ENCODE peak calls at places on chromosome 10, in four cellular contexts. One of them, this sample, is unnamed. For H4K20me1, the result is how much of the 10 kb centered on the place peaks cover.

GRCh38 chr10:79027147-79028055 is 41.4 kb upstream of the ZMIZ1 start:
- DNase-seq in HCT116: no peak
- DNase-seq in MM.1S: no peak
- DNase-seq in H9: no peak
- DNase-seq in this sample: no peak

GRCh38 chr10:130767116-130767730 is 544.3 kb downstream of the TCERG1L start:
- DNase-seq in H9: no peak
- DNase-seq in HCT116: no peak
- DNase-seq in MM.1S: no peak
- DNase-seq in this sample: no peak

GRCh38 chr10:97185326-97186058 is at the start of gene SLIT1:
- DNase-seq in H9: peak
- DNase-seq in HCT116: no peak
- DNase-seq in MM.1S: no peak
- DNase-seq in this sample: peak

GRCh38 chr10:102603946-102604345 is 40.3 kb upstream of the TRIM8 start:
- DNase-seq in HCT116: no peak
- DNase-seq in MM.1S: no peak
- DNase-seq in H9: no peak
- DNase-seq in this sample: no peak

GRCh38 chr10:53808677-53809076 is 992.4 kb downstream of the PCDH15 start:
- DNase-seq in H9: peak
- DNase-seq in MM.1S: no peak
- DNase-seq in HCT116: no peak
- DNase-seq in this sample: no peak

GRCh38 chr10:29860159-29860558 is 199.2 kb downstream of the JCAD start:
- DNase-seq in H9: no peak
- DNase-seq in MM.1S: no peak
- DNase-seq in HCT116: no peak
- DNase-seq in this sample: no peak

GRCh38 chr10:24448351-24449009 is 239.5 kb downstream of the KIAA1217 start:
- DNase-seq in H9: no peak
- DNase-seq in HCT116: no peak
- DNase-seq in MM.1S: no peak
- DNase-seq in this sample: no peak

GRCh38 chr10:36351159-36351558 is 709.1 kb upstream of the FZD8 start:
- DNase-seq in H9: no peak
- DNase-seq in HCT116: no peak
- DNase-seq in MM.1S: no peak
- DNase-seq in this sample: no peak

GRCh38 chr10:130453721-130454542 is 317.7 kb downstream of the GLRX3 start:
- DNase-seq in HCT116: no peak
- DNase-seq in MM.1S: no peak
- DNase-seq in H9: peak
- DNase-seq in this sample: no peak

GRCh38 chr10:30861217-30861616 is 170.4 kb downstream of the ZNF438 start:
- DNase-seq in MM.1S: no peak
- DNase-seq in H9: no peak
- DNase-seq in HCT116: no peak
- DNase-seq in this sample: no peak

GRCh38 chr10:71031601-71032000 is 143.2 kb upstream of the PCBD1 start:
- DNase-seq in H9: no peak
- DNase-seq in MM.1S: no peak
- DNase-seq in HCT116: no peak
- DNase-seq in this sample: no peak

GRCh38 chr10:104300002-104300735 is 31.2 kb downstream of the GSTO2 start:
- DNase-seq in HCT116: no peak
- DNase-seq in H9: no peak
- DNase-seq in MM.1S: no peak
- DNase-seq in this sample: no peak

GRCh38 chr10:115947104-115947503 is 325.9 kb downstream of the GFRA1 start:
- DNase-seq in H9: no peak
- DNase-seq in MM.1S: no peak
- DNase-seq in HCT116: no peak
- DNase-seq in this sample: no peak

GRCh38 chr10:23538968-23539367 is 100.1 kb downstream of the OTUD1 start:
- DNase-seq in H9: no peak
- DNase-seq in HCT116: no peak
- DNase-seq in MM.1S: no peak
- DNase-seq in this sample: no peak

GRCh38 chr10:86668297-86669165 is at the start of gene LDB3:
- DNase-seq in HCT116: no peak
- DNase-seq in MM.1S: no peak
- DNase-seq in H9: no peak
- DNase-seq in this sample: peak

GRCh38 chr10:19872504-19873271 is 56.5 kb downstream of the PLXDC2 start:
- DNase-seq in H9: no peak
- DNase-seq in HCT116: no peak
- DNase-seq in MM.1S: no peak
- DNase-seq in this sample: no peak

GRCh38 chr10:1451362-1451888 is 285.9 kb downstream of the ADARB2 start:
- DNase-seq in HCT116: no peak
- DNase-seq in H9: no peak
- DNase-seq in MM.1S: no peak
- DNase-seq in this sample: no peak

GRCh38 chr10:84194424-84195043 is at the start of gene CDHR1:
- DNase-seq in HCT116: no peak
- DNase-seq in MM.1S: peak
- DNase-seq in H9: peak
- DNase-seq in this sample: peak

GRCh38 chr10:93816123-93816747 is 58.5 kb downstream of the LGI1 start:
- DNase-seq in MM.1S: peak
- DNase-seq in H9: peak
- DNase-seq in HCT116: peak
- DNase-seq in this sample: peak

GRCh38 chr10:116418394-116418793 is 9.3 kb upstream of the PNLIPRP3 start:
- DNase-seq in HCT116: no peak
- DNase-seq in MM.1S: no peak
- DNase-seq in H9: no peak
- DNase-seq in this sample: no peak

GRCh38 chr10:118970770-118971169 is 58.7 kb upstream of the NANOS1 start:
- DNase-seq in H9: no peak
- DNase-seq in MM.1S: no peak
- DNase-seq in HCT116: no peak
- DNase-seq in this sample: no peak

GRCh38 chr10:79327090-79327457 is 20.2 kb upstream of the PPIF start:
- DNase-seq in H9: no peak
- DNase-seq in HCT116: no peak
- DNase-seq in MM.1S: no peak
- DNase-seq in this sample: no peak

GRCh38 chr10:110212119-110213006 is 5.0 kb downstream of the MXI1 start:
- DNase-seq in HCT116: no peak
- DNase-seq in MM.1S: peak
- DNase-seq in H9: no peak
- DNase-seq in this sample: no peak
- H4K20me1 ChIP-seq in HCT116: under half
- H4K20me1 ChIP-seq in MM.1S: under half
- H4K20me1 ChIP-seq in H9: under half
- H4K20me1 ChIP-seq in this sample: half or more

GRCh38 chr10:99777918-99778716 is 4.3 kb upstream of the ABCC2 start:
- DNase-seq in H9: peak
- DNase-seq in MM.1S: peak
- DNase-seq in HCT116: no peak
- DNase-seq in this sample: peak
- H4K20me1 ChIP-seq in H9: under half
- H4K20me1 ChIP-seq in MM.1S: under half
- H4K20me1 ChIP-seq in HCT116: under half
- H4K20me1 ChIP-seq in this sample: under half

GRCh38 chr10:124652701-124653100 is 91.5 kb downstream of the FAM53B start:
- DNase-seq in HCT116: no peak
- DNase-seq in H9: no peak
- DNase-seq in MM.1S: no peak
- DNase-seq in this sample: no peak

GRCh38 chr10:124655191-124656112 is 88.7 kb downstream of the FAM53B start:
- DNase-seq in HCT116: no peak
- DNase-seq in H9: no peak
- DNase-seq in MM.1S: no peak
- DNase-seq in this sample: no peak

GRCh38 chr10:124654686-124655085 is 89.5 kb downstream of the FAM53B start:
- DNase-seq in H9: no peak
- DNase-seq in HCT116: no peak
- DNase-seq in MM.1S: no peak
- DNase-seq in this sample: no peak

GRCh38 chr10:124653311-124653710 is 90.9 kb downstream of the FAM53B start:
- DNase-seq in H9: no peak
- DNase-seq in MM.1S: no peak
- DNase-seq in HCT116: no peak
- DNase-seq in this sample: no peak

DNA sequence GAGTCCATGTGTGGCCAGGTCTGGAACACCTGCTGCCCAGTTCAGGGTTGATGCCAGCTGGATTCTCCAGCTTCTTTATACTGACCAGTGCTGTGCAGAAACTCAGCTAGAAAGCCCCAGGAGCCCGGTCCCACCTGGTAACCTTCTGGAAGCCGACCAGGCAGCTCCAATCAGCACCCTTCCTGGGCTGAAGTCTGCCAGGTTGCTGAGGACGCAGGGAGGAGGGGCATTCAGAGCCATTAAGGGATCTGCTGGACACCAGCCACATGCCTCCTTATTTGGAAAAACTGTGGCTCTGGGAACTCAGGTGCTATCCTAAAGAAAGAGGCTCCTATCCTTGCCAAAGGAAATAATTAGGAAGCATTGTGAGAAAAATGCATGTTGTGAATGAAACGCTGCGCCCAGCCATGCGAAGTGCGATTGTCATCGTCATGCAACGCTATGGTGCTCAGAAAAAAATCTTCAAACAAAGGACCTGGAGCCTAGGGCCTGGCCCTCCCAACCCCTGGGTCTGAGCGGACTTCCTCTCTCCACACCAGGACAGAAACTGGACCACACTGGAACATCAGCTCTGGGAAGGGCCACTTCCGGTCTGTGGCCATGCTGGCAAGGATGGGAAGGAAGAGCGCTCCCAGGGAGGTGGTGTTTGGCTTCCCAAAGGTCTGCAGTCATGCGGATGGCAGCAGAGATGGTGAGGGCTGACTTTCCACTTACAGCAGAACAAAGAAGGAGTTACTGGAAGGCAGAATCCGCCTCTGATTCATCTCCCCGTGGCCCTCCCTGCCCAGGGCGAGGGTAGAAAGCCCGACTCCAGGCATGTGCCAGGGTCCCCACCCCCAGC is 90.1 kb downstream of the FAM53B start:
- DNase-seq in HCT116: no peak
- DNase-seq in MM.1S: no peak
- DNase-seq in H9: no peak
- DNase-seq in this sample: no peak
- H4K20me1 ChIP-seq in HCT116: under half
- H4K20me1 ChIP-seq in MM.1S: under half
- H4K20me1 ChIP-seq in H9: under half
- H4K20me1 ChIP-seq in this sample: half or more

DNA sequence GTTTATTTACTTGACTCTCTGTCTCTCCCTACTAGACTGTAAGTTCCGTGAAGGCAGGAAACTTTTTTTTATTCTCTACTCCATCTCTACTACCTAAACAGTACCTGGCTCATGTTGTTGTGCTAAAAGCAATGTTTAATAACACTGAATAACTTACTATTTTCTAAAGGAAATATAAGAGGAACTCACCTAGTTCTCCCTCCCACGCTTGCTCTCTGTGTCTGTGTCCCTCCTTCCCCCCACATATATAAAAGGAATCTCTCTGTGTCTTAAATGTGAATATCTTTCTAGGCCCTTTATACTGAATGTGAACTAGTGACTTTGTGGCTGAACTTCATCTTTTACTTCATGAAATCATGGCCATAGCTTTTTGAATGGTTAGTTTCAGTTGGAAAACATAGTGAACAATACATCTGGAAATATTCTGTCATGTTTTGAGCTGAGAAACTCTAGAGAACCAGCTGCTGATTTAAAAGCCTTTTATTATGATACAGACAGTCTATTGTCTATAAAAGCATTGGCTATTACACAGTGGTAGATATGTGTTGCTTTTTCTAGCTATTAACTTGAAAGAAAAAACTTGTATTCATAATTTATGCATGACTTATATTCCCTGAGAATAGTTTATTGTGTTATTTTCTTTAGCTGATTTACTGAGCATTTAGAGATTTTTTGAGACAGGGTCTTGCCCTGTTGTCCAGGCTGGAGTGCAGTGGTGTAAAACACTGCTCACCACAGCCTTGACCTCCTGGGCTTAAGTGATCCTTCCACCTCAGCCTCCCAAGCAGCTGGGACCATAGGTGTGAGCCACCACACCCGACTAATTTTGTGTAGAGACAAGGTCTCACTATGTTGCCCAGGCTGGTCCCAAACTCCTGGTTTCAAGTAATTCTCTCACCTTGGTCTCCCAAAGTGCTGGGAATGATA is 42.5 kb downstream of the VCL start:
- DNase-seq in MM.1S: no peak
- DNase-seq in HCT116: no peak
- DNase-seq in H9: no peak
- DNase-seq in this sample: no peak
- H4K20me1 ChIP-seq in MM.1S: under half
- H4K20me1 ChIP-seq in HCT116: under half
- H4K20me1 ChIP-seq in H9: under half
- H4K20me1 ChIP-seq in this sample: under half

GRCh38 chr10:50416885-50417284 is 165.6 kb upstream of the ASAH2 start:
- DNase-seq in MM.1S: no peak
- DNase-seq in HCT116: no peak
- DNase-seq in H9: no peak
- DNase-seq in this sample: no peak
- H4K20me1 ChIP-seq in MM.1S: under half
- H4K20me1 ChIP-seq in HCT116: under half
- H4K20me1 ChIP-seq in H9: under half
- H4K20me1 ChIP-seq in this sample: under half

GRCh38 chr10:62457598-62457997 is 83.4 kb downstream of the ZNF365 start:
- DNase-seq in H9: no peak
- DNase-seq in MM.1S: peak
- DNase-seq in HCT116: no peak
- DNase-seq in this sample: no peak
- H4K20me1 ChIP-seq in H9: under half
- H4K20me1 ChIP-seq in MM.1S: under half
- H4K20me1 ChIP-seq in HCT116: under half
- H4K20me1 ChIP-seq in this sample: under half